ENCODE peak calls at places on chromosomes 11 and 22, in five cellular contexts. Y is GM23248; T is SJSA1; R is activated CD4-positive, alpha-beta T cell treated with anti-CD3 and anti-CD28 coated beads for 48 hours; V is EH. O is an unnamed sample.

GRCh38 chr11:61477734-61478148 is 30.8 kb upstream of the LRRC10B start:
- DNase-seq in Y (peak), V (peak), T (no peak), R (peak), O (peak)

GRCh38 chr22:38214248-38215056 is 12.7 kb downstream of the MAFF start:
- DNase-seq in T (no peak), R (peak), Y (peak), V (peak), O (no peak)

GRCh38 chr22:45564349-45565030 is 61.8 kb downstream of the FBLN1 start:
- DNase-seq in Y (peak), T (no peak), R (no peak), V (no peak), O (peak)

GRCh38 chr11:1283091-1283511 is 26.3 kb downstream of the TOLLIP start:
- DNase-seq in T (no peak), Y (no peak), V (no peak), R (no peak), O (no peak)

GRCh38 chr22:44793106-44793505 is 40.7 kb downstream of the ARHGAP8 start:
- DNase-seq in R (no peak), V (no peak), Y (no peak), T (no peak), O (no peak)

GRCh38 chr11:104159356-104159755 is 4.6 kb downstream of the PDGFD start:
- DNase-seq in V (peak), T (no peak), Y (no peak), R (no peak), O (no peak)

GRCh38 chr11:63670738-63671321 is 346 bp downstream of the ATL3 start:
- DNase-seq in R (peak), Y (peak), V (no peak), T (peak), O (peak)

GRCh38 chr11:47408598-47409439 is 429 bp downstream of the SLC39A13 start:
- DNase-seq in R (no peak), V (peak), T (peak), Y (peak), O (peak)

GRCh38 chr11:11993814-11994213 is 14.6 kb downstream of the DKK3 start:
- DNase-seq in R (no peak), T (peak), V (peak), Y (peak), O (peak)

GRCh38 chr11:71298761-71299181 is 46.4 kb upstream of the SHANK2 start:
- DNase-seq in Y (no peak), R (no peak), T (no peak), V (no peak), O (no peak)

GRCh38 chr11:78841451-78842060 is 266.9 kb upstream of the NARS2 start:
- DNase-seq in V (no peak), T (no peak), Y (peak), R (no peak), O (no peak)

GRCh38 chr11:99781074-99781473 is 760.3 kb downstream of the CNTN5 start:
- DNase-seq in T (no peak), R (no peak), Y (no peak), V (no peak), O (no peak)

GRCh38 chr11:34397120-34397519 is 39.3 kb upstream of the ABTB2 start:
- DNase-seq in T (no peak), V (no peak), Y (no peak), R (no peak), O (no peak)

GRCh38 chr22:31177420-31178162 is 17.6 kb downstream of the RNF185 start:
- DNase-seq in R (no peak), V (peak), T (peak), Y (peak), O (no peak)

GRCh38 chr11:95156916-95157568 is 67.4 kb downstream of the ENDOD1 start:
- DNase-seq in V (no peak), R (no peak), T (no peak), Y (peak), O (no peak)

GRCh38 chr22:35214968-35215367 is 42.3 kb upstream of the HMGXB4 start:
- DNase-seq in Y (no peak), R (no peak), T (no peak), V (no peak), O (no peak)

GRCh38 chr11:7531011-7531410 is 17.2 kb downstream of the PPFIBP2 start:
- DNase-seq in T (no peak), V (no peak), Y (no peak), R (no peak), O (no peak)

GRCh38 chr22:20061481-20061861 is 18.6 kb upstream of the DGCR8 start:
- DNase-seq in V (peak), Y (peak), T (no peak), R (no peak), O (no peak)

GRCh38 chr11:132312161-132312560 is 941.7 kb downstream of the NTM start:
- DNase-seq in R (no peak), T (peak), Y (peak), V (peak), O (no peak)

GRCh38 chr11:77270921-77271320 is 30.6 kb downstream of the GDPD4 start:
- DNase-seq in R (no peak), T (no peak), V (no peak), Y (no peak), O (no peak)

GRCh38 chr11:17543574-17544180 is 539 bp downstream of the USH1C start:
- DNase-seq in Y (no peak), T (no peak), V (no peak), R (no peak), O (no peak)

GRCh38 chr11:35484435-35484834 is 41.0 kb downstream of the PAMR1 start:
- DNase-seq in Y (peak), T (no peak), V (peak), R (no peak), O (no peak)

GRCh38 chr22:48451891-48452290 is 1375.8 kb downstream of the BRD1 start:
- DNase-seq in T (no peak), R (no peak), V (no peak), Y (no peak), O (no peak)

GRCh38 chr11:7555067-7555699 is 41.4 kb downstream of the PPFIBP2 start:
- DNase-seq in V (peak), Y (peak), R (no peak), T (no peak), O (peak)

GRCh38 chr11:76510060-76511047 is 65.5 kb downstream of the EMSY start:
- DNase-seq in R (no peak), Y (peak), T (no peak), V (peak), O (peak)

GRCh38 chr11:63022422-63022821 is 6.8 kb upstream of the SLC22A8 start:
- DNase-seq in V (no peak), R (no peak), T (no peak), Y (no peak), O (no peak)

GRCh38 chr11:82864268-82864667 is 36.0 kb downstream of the PRCP start:
- DNase-seq in V (peak), R (peak), Y (peak), T (peak), O (peak)

GRCh38 chr11:76626921-76627391 is 43.6 kb downstream of the LRRC32 start:
- DNase-seq in Y (peak), T (peak), R (peak), V (peak), O (no peak)

GRCh38 chr22:46517255-46517761 is 20.1 kb downstream of the CELSR1 start:
- DNase-seq in V (no peak), R (no peak), Y (no peak), T (no peak), O (no peak)

GRCh38 chr11:76832365-76832764 is 28.4 kb upstream of the ACER3 start:
- DNase-seq in Y (no peak), R (no peak), T (no peak), V (no peak), O (no peak)

GRCh38 chr11:11420512-11420911 is 67.5 kb upstream of the CSNK2A3 start:
- DNase-seq in T (no peak), V (no peak), R (no peak), Y (no peak), O (no peak)

O was measured in G401.